ENCODE peak calls at places on chromosomes 4 and X, in five cellular contexts. V is HFFc6, D is upper lobe of left lung, T is lower lobe of right lung, Q is sigmoid colon. B is an unnamed sample.

GRCh38 chr4:138192113-138192512 is 50.0 kb downstream of the SLC7A11 start:
- DNase-seq in V (peak; percentile 24), T (no peak), Q (no peak), D (no peak), B (no peak)

GRCh38 chr4:153232768-153233167 is 28.5 kb downstream of the TRIM2 start:
- DNase-seq in T (no peak), D (no peak), V (no peak), Q (no peak), B (no peak)

GRCh38 chr4:24775209-24775608 is 20.2 kb upstream of the SOD3 start:
- DNase-seq in Q (no peak), D (no peak), V (peak; percentile 56), T (no peak), B (no peak)

GRCh38 chr4:129218897-129219296 is 122.9 kb downstream of the C4orf33 start:
- DNase-seq in V (no peak), D (no peak), T (no peak), Q (no peak), B (no peak)

GRCh38 chr4:73704314-73705055 is 35.9 kb upstream of the CXCL8 start:
- DNase-seq in D (no peak), V (peak; percentile 99), T (no peak), Q (peak; percentile 87), B (no peak)

GRCh38 chrX:115565888-115566287 is 4.9 kb downstream of the PLS3 start:
- DNase-seq in Q (no peak), D (no peak), T (no peak), V (no peak), B (no peak)

GRCh38 chrX:33126469-33126868 is 84.9 kb downstream of the DMD start:
- DNase-seq in T (no peak), Q (no peak), D (no peak), V (no peak), B (no peak)

GRCh38 chrX:38991656-38992558 is 190.6 kb downstream of the MID1IP1 start:
- DNase-seq in D (no peak), Q (no peak), T (no peak), V (no peak), B (no peak)

GRCh38 chr4:181364504-181364903 is 878.7 kb upstream of the TENM3 start:
- DNase-seq in V (no peak), T (no peak), Q (no peak), D (no peak), B (no peak)

GRCh38 chr4:94304365-94304971 is 38.2 kb downstream of the HPGDS start:
- DNase-seq in D (no peak), T (no peak), V (no peak), Q (no peak), B (no peak)

GRCh38 chr4:141155586-141155985 is 22.3 kb upstream of the RNF150 start:
- DNase-seq in D (no peak), Q (no peak), V (no peak), T (no peak), B (no peak)

GRCh38 chrX:133287860-133288259 is 69.7 kb upstream of the TFDP3 start:
- DNase-seq in D (no peak), Q (no peak), V (no peak), T (no peak), B (no peak)

GRCh38 chrX:129523076-129524055 is at the start of gene SMARCA1:
- DNase-seq in T (peak; percentile 50), D (peak; percentile 80), Q (peak; percentile 86), V (peak; percentile 26), B (no peak)

GRCh38 chrX:129524250-129524850 is 1.1 kb upstream of the SMARCA1 start:
- DNase-seq in D (no peak), Q (no peak), T (no peak), V (no peak), B (no peak)

GRCh38 chrX:129520151-129520550 is 3.1 kb downstream of the SMARCA1 start:
- DNase-seq in D (no peak), V (no peak), T (no peak), Q (no peak), B (no peak)

GRCh38 chrX:129525162-129525561 is 1.9 kb upstream of the SMARCA1 start:
- DNase-seq in T (no peak), Q (no peak), V (no peak), D (no peak), B (no peak)

DNA sequence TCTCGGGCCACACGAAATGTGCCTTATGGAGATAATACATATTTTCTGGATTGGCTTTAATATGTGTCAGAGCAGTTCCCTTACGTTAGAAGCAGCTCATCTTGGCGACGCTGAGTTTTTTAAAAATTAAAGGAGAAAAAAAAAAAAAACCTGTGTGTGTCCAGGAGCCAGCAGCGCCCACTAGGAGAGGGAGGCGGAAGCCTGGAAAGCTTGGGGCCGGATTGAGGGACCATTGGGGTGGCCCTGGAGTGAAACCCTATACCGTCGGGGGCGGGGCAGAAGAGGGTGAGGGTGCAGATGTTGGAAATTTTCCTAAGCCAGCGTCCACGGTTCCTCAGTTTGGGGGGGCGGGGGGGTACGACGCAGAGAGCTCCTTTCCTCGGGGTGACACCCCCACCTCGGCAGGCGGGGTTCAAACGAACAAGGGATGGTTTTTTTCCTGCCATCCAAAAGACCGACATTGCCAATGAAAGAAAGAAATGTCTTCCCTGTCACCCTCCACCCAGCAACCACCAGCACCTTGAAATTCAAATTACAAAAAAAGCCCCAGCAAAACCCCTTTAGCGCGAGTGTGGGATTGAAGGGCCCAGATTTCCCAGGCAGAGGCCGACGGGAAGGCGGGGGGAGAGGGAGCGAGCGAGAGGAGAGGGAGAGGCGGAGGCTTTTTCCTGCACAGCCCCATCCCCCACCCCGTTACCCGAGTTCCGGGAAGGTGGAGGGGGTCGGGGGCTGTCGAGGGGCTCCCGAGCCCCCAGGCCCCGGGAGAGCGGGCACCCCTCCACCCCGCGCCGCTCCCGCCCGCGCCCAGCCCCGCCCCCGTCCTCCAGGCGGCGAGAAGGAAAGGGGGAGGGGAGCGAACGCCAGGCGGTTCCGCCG is 868 bp downstream of the SMARCA1 start:
- DNase-seq in D (peak; percentile 85), Q (peak; percentile 80), T (peak; percentile 56), V (peak; percentile 55), B (no peak)
- TF ChIP-seq CTCF in D (no peak), Q (no peak), T (no peak), V (peak; percentile 23), B (no peak)

DNA sequence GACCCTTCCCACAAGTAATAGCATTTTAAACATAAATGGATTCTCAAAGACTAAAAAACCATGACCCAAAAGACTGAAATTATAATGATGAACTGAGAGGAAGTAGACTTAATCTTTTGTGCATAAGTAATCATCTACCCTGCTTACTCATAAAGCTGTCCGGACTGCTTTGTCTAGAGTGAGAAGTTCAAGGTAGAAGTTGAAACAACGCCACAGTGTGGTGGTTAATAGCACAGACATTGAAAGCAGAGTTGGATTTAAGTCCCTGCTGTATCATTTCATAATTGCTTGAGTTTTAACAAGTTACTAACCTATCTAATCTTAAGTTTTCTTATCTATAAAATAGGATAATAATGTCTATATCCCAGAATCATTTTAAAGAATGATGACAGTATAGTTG is 346.5 kb downstream of the CENPC start:
- DNase-seq in Q (no peak), V (no peak), D (no peak), T (no peak), B (no peak)
- TF ChIP-seq CTCF in Q (no peak), V (no peak), D (no peak), T (no peak), B (no peak)

GRCh38 chr4:11497212-11497806 is 68.6 kb upstream of the HS3ST1 start:
- DNase-seq in V (no peak), T (no peak), D (no peak), Q (no peak), B (no peak)
- TF ChIP-seq CTCF in V (no peak), T (peak; percentile 11), D (no peak), Q (no peak), B (no peak)

GRCh38 chr4:149914521-149915115 is 99.0 kb upstream of the IQCM start:
- DNase-seq in D (no peak), T (no peak), Q (no peak), V (peak; percentile 46), B (no peak)
- TF ChIP-seq CTCF in D (peak; percentile 7), T (peak; percentile 52), Q (no peak), V (peak; percentile 91), B (peak; percentile 39)